ENCODE peak calls at places on chromosomes 3 and 15, in eight cellular contexts. G is bronchial epithelial cell; K is HFFc6; U is omental fat pad; Q is CD4-positive, alpha-beta T cell; Z is AG04449; R is OCI-LY7; P is esophagus squamous epithelium. E is an unnamed sample.

GRCh38 chr15:99538261-99538660 is 27.5 kb upstream of the MEF2A start:
- DNase-seq in U (no peak), R (no peak), P (no peak), G (no peak), Q (no peak), Z (no peak), K (no peak), E (no peak)

GRCh38 chr15:72866086-72866646 is 82.6 kb upstream of the ADPGK start:
- DNase-seq in G (peak), U (no peak), K (no peak), Q (no peak), R (no peak), P (no peak), Z (no peak), E (peak)

GRCh38 chr15:81097893-81098280 is 36.2 kb upstream of the CFAP161 start:
- DNase-seq in Z (no peak), U (no peak), R (no peak), P (no peak), G (no peak), K (peak), Q (no peak), E (peak)

GRCh38 chr15:99911824-99912223 is 178.6 kb upstream of the LYSMD4 start:
- DNase-seq in G (no peak), R (no peak), P (no peak), Z (no peak), Q (no peak), K (no peak), U (no peak), E (peak)

GRCh38 chr3:181933052-181933618 is 221.4 kb downstream of the SOX2 start:
- DNase-seq in G (no peak), R (no peak), K (no peak), Q (no peak), U (no peak), P (no peak), Z (no peak), E (no peak)

GRCh38 chr15:100075284-100075683 is 266.5 kb downstream of the ADAMTS17 start:
- DNase-seq in K (no peak), Q (no peak), P (no peak), Z (no peak), R (no peak), G (no peak), U (no peak), E (no peak)

GRCh38 chr3:181694805-181695660 is 16.7 kb upstream of the SOX2 start:
- DNase-seq in U (no peak), P (no peak), Z (no peak), G (peak), Q (no peak), R (no peak), K (no peak), E (no peak)

GRCh38 chr3:99960941-99961340 is 143.3 kb downstream of the CMSS1 start:
- DNase-seq in K (no peak), Q (no peak), P (no peak), U (no peak), G (no peak), Z (no peak), R (no peak), E (no peak)

GRCh38 chr15:64857421-64857820 is 15.7 kb downstream of the PLEKHO2 start:
- DNase-seq in P (no peak), G (peak), R (no peak), K (peak), U (no peak), Q (no peak), Z (no peak), E (peak)

DNA sequence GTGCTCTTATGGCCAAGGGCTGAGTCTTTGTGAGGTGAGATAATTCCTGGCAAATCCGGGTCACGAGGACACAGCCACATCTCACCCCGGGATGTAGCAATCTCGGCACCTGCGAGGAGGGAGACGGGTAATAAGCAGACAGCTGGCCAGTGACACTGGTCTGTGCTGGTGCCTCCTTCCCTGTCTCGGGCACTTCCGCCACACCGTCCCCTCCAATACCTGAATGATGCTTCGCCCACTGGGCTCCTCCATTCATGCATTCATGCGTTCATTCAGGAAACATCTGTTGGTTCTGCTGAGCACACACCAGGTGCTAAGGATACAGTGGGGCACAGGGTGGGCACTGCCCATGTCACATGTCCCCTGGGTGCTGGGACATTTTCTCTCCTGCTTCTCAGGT is 60.1 kb downstream of the ATP10A start:
- DNase-seq in K (no peak), P (no peak), Z (no peak), Q (no peak), U (no peak), R (peak), G (no peak), E (no peak)
- TF ChIP-seq CTCF in K (no peak), P (no peak), Z (no peak), Q (no peak), U (no peak), R (no peak), G (no peak), E (no peak)

GRCh38 chr3:41286305-41286704 is 87.0 kb downstream of the CTNNB1 start:
- DNase-seq in P (no peak), Q (no peak), R (no peak), K (no peak), U (no peak), Z (no peak), G (no peak), E (no peak)
- TF ChIP-seq CTCF in P (no peak), Q (no peak), R (no peak), K (no peak), U (no peak), Z (no peak), G (no peak), E (no peak)

DNA sequence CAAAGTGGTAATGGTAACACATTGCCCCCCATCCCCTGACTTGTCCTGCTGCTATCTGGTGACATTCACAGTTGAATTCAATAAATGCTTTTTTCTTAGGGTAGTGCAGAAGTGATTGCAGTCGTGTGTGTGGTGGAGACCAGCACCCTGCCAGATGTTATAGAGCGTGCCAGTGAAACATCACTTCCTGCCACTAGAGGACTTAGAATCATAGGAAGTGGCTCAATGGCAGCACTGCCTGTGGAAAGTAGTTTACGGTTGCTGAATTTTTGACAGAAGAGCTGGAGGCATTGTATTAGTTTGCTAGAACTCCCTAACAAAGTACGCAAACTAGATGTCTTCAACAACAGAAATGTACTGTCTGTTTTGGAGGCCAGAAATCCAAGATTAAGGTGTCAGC is 37.4 kb upstream of the P2RY12 start:
- DNase-seq in R (peak), Q (no peak), G (no peak), P (no peak), U (no peak), Z (no peak), K (no peak), E (no peak)
- TF ChIP-seq CTCF in R (peak), Q (no peak), G (no peak), P (no peak), U (no peak), Z (no peak), K (no peak), E (no peak)

GRCh38 chr3:179495483-179495882 is 44.2 kb upstream of the GNB4 start:
- DNase-seq in G (no peak), P (no peak), U (no peak), Z (no peak), R (no peak), Q (no peak), K (no peak), E (no peak)
- TF ChIP-seq CTCF in G (no peak), P (no peak), U (no peak), Z (no peak), R (no peak), Q (no peak), K (no peak), E (no peak)

GRCh38 chr15:70096215-70096974 is 1.3 kb downstream of the TLE3 start:
- DNase-seq in Z (no peak), P (no peak), Q (peak), U (no peak), R (peak), K (no peak), G (peak), E (peak)

GRCh38 chr15:70093481-70094309 is 4.0 kb downstream of the TLE3 start:
- DNase-seq in Z (no peak), K (no peak), Q (no peak), P (no peak), U (no peak), R (no peak), G (peak), E (no peak)

GRCh38 chr15:70094690-70095311 is 2.9 kb downstream of the TLE3 start:
- DNase-seq in Q (no peak), K (no peak), Z (no peak), G (no peak), R (no peak), P (no peak), U (no peak), E (no peak)

GRCh38 chr15:70096975-70097336 is 761 bp downstream of the TLE3 start:
- DNase-seq in Z (no peak), G (no peak), Q (no peak), P (no peak), K (no peak), U (no peak), R (no peak), E (peak)

DNA sequence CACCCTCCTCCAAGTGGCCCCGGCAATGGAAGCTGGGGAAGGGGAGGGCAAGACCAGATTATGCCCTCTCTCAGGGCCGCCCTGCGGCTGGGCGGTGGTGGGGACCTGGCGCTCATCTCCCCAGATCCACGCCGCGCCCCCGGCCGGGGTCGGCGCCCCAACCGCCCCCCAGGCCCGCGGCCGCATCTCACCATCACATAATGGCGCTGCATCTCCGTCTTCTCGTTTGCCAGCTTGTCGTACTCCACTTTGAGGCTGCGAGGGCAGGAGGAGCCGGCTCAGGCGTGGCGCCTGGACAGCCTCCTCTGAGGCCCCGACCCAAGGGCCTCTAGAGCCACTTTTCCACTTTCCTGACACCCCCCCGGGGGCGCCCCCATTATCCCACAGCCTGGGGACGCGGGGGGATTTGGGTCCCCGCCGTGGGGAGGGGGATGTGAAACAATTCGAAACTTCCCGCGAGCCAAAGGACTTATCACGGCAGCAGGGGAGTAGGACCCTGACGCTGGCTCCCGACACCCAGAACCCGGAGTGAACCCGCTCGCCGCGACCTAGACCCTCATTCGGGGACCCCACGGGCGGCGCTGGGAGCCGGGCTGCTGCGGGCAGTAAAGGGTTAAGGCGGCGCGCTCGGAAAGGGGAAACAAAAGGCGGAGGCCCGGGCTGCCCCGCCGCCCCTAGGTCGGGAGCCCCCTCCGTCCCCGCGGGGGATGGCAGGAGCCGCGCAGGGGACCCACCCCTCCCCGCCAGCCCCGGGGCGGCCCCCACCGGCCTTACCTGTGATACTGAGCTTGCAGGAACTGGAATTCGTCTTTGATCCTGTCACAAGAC is 2.1 kb downstream of the TLE3 start:
- DNase-seq in G (no peak), K (no peak), Q (peak), R (peak), U (no peak), Z (no peak), P (no peak), E (no peak)
- TF ChIP-seq CTCF in G (no peak), K (no peak), Q (no peak), R (peak), U (no peak), Z (no peak), P (no peak), E (no peak)